ENCODE peak calls at places on chromosomes 7 and 10, in nine cellular contexts. One of them, this sample, is unnamed.

GRCh38 chr10:133455611-133456031 is 1.9 kb downstream of the SCART1 start:
- DNase-seq in cardiac fibroblast: no peak
- DNase-seq in cardiac muscle cell: no peak
- DNase-seq in AG09309: no peak
- DNase-seq in sigmoid colon: no peak
- DNase-seq in pancreas: no peak
- DNase-seq in dorsolateral prefrontal cortex: no peak
- DNase-seq in fibroblast of lung: no peak
- DNase-seq in HFF-Myc: no peak
- DNase-seq in this sample: no peak

GRCh38 chr10:121288864-121289659 is 309.2 kb downstream of the FGFR2 start:
- DNase-seq in cardiac fibroblast: no peak
- DNase-seq in cardiac muscle cell: no peak
- DNase-seq in AG09309: no peak
- DNase-seq in sigmoid colon: no peak
- DNase-seq in pancreas: no peak
- DNase-seq in dorsolateral prefrontal cortex: no peak
- DNase-seq in fibroblast of lung: no peak
- DNase-seq in HFF-Myc: no peak
- DNase-seq in this sample: no peak

GRCh38 chr7:140059288-140060242 is 3.2 kb downstream of the PARP12 start:
- DNase-seq in cardiac fibroblast: peak
- DNase-seq in cardiac muscle cell: no peak
- DNase-seq in AG09309: peak
- DNase-seq in sigmoid colon: no peak
- DNase-seq in pancreas: peak
- DNase-seq in dorsolateral prefrontal cortex: no peak
- DNase-seq in fibroblast of lung: peak
- DNase-seq in HFF-Myc: no peak
- DNase-seq in this sample: peak

GRCh38 chr10:475709-476457 is 213.6 kb downstream of the DIP2C start:
- DNase-seq in cardiac fibroblast: no peak
- DNase-seq in cardiac muscle cell: no peak
- DNase-seq in AG09309: no peak
- DNase-seq in sigmoid colon: no peak
- DNase-seq in pancreas: no peak
- DNase-seq in dorsolateral prefrontal cortex: no peak
- DNase-seq in fibroblast of lung: no peak
- DNase-seq in HFF-Myc: no peak
- DNase-seq in this sample: no peak

GRCh38 chr7:25857376-25858067 is 294.5 kb upstream of the NFE2L3 start:
- DNase-seq in cardiac fibroblast: peak
- DNase-seq in cardiac muscle cell: peak
- DNase-seq in AG09309: no peak
- DNase-seq in sigmoid colon: peak
- DNase-seq in pancreas: no peak
- DNase-seq in dorsolateral prefrontal cortex: no peak
- DNase-seq in fibroblast of lung: no peak
- DNase-seq in HFF-Myc: no peak
- DNase-seq in this sample: peak

GRCh38 chr10:73644015-73644743 is 2.9 kb upstream of the MYOZ1 start:
- DNase-seq in cardiac fibroblast: peak
- DNase-seq in cardiac muscle cell: peak
- DNase-seq in AG09309: peak
- DNase-seq in sigmoid colon: peak
- DNase-seq in pancreas: peak
- DNase-seq in dorsolateral prefrontal cortex: peak
- DNase-seq in fibroblast of lung: peak
- DNase-seq in HFF-Myc: no peak
- DNase-seq in this sample: no peak

GRCh38 chr7:158077441-158077840 is 510.2 kb downstream of the PTPRN2 start:
- DNase-seq in cardiac fibroblast: no peak
- DNase-seq in cardiac muscle cell: no peak
- DNase-seq in AG09309: no peak
- DNase-seq in sigmoid colon: no peak
- DNase-seq in pancreas: no peak
- DNase-seq in dorsolateral prefrontal cortex: no peak
- DNase-seq in fibroblast of lung: no peak
- DNase-seq in HFF-Myc: no peak
- DNase-seq in this sample: no peak

GRCh38 chr10:3926675-3927525 is 141.9 kb upstream of the KLF6 start:
- DNase-seq in cardiac fibroblast: peak
- DNase-seq in cardiac muscle cell: no peak
- DNase-seq in AG09309: peak
- DNase-seq in sigmoid colon: no peak
- DNase-seq in pancreas: no peak
- DNase-seq in dorsolateral prefrontal cortex: no peak
- DNase-seq in fibroblast of lung: peak
- DNase-seq in HFF-Myc: no peak
- DNase-seq in this sample: no peak

GRCh38 chr10:46557319-46558140 is 1.1 kb upstream of the GPRIN2 start:
- DNase-seq in cardiac fibroblast: no peak
- DNase-seq in cardiac muscle cell: no peak
- DNase-seq in AG09309: no peak
- DNase-seq in sigmoid colon: peak
- DNase-seq in pancreas: peak
- DNase-seq in dorsolateral prefrontal cortex: peak
- DNase-seq in fibroblast of lung: no peak
- DNase-seq in HFF-Myc: no peak
- DNase-seq in this sample: no peak

GRCh38 chr7:36216063-36216684 is 63.1 kb downstream of the EEPD1 start:
- DNase-seq in cardiac fibroblast: peak
- DNase-seq in cardiac muscle cell: no peak
- DNase-seq in AG09309: no peak
- DNase-seq in sigmoid colon: no peak
- DNase-seq in pancreas: no peak
- DNase-seq in dorsolateral prefrontal cortex: no peak
- DNase-seq in fibroblast of lung: peak
- DNase-seq in HFF-Myc: no peak
- DNase-seq in this sample: no peak

GRCh38 chr7:141071260-141071854 is 2.5 kb upstream of the TMEM178B start:
- DNase-seq in cardiac fibroblast: peak
- DNase-seq in cardiac muscle cell: peak
- DNase-seq in AG09309: no peak
- DNase-seq in sigmoid colon: peak
- DNase-seq in pancreas: peak
- DNase-seq in dorsolateral prefrontal cortex: peak
- DNase-seq in fibroblast of lung: no peak
- DNase-seq in HFF-Myc: no peak
- DNase-seq in this sample: no peak

GRCh38 chr7:39811161-39811614 is 138.9 kb upstream of the CDK13 start:
- DNase-seq in cardiac fibroblast: peak
- DNase-seq in cardiac muscle cell: no peak
- DNase-seq in AG09309: no peak
- DNase-seq in sigmoid colon: no peak
- DNase-seq in pancreas: no peak
- DNase-seq in dorsolateral prefrontal cortex: no peak
- DNase-seq in fibroblast of lung: peak
- DNase-seq in HFF-Myc: no peak
- DNase-seq in this sample: no peak

GRCh38 chr7:47503283-47503682 is 78.6 kb downstream of the TNS3 start:
- DNase-seq in cardiac fibroblast: peak
- DNase-seq in cardiac muscle cell: no peak
- DNase-seq in AG09309: no peak
- DNase-seq in sigmoid colon: no peak
- DNase-seq in pancreas: no peak
- DNase-seq in dorsolateral prefrontal cortex: no peak
- DNase-seq in fibroblast of lung: peak
- DNase-seq in HFF-Myc: no peak
- DNase-seq in this sample: peak

GRCh38 chr10:3548096-3548495 is 236.9 kb downstream of the KLF6 start:
- DNase-seq in cardiac fibroblast: peak
- DNase-seq in cardiac muscle cell: no peak
- DNase-seq in AG09309: no peak
- DNase-seq in sigmoid colon: no peak
- DNase-seq in pancreas: no peak
- DNase-seq in dorsolateral prefrontal cortex: no peak
- DNase-seq in fibroblast of lung: peak
- DNase-seq in HFF-Myc: no peak
- DNase-seq in this sample: no peak

GRCh38 chr7:29194206-29194593 is 375 bp upstream of the CHN2 start:
- DNase-seq in cardiac fibroblast: no peak
- DNase-seq in cardiac muscle cell: peak
- DNase-seq in AG09309: no peak
- DNase-seq in sigmoid colon: peak
- DNase-seq in pancreas: peak
- DNase-seq in dorsolateral prefrontal cortex: no peak
- DNase-seq in fibroblast of lung: peak
- DNase-seq in HFF-Myc: no peak
- DNase-seq in this sample: no peak

GRCh38 chr10:89296227-89296648 is 5.6 kb upstream of the IFIT2 start:
- DNase-seq in cardiac fibroblast: peak
- DNase-seq in cardiac muscle cell: no peak
- DNase-seq in AG09309: peak
- DNase-seq in sigmoid colon: no peak
- DNase-seq in pancreas: no peak
- DNase-seq in dorsolateral prefrontal cortex: no peak
- DNase-seq in fibroblast of lung: no peak
- DNase-seq in HFF-Myc: no peak
- DNase-seq in this sample: no peak

GRCh38 chr7:45112648-45113047 is 1.2 kb upstream of the TBRG4 start:
- DNase-seq in cardiac fibroblast: no peak
- DNase-seq in cardiac muscle cell: no peak
- DNase-seq in AG09309: no peak
- DNase-seq in sigmoid colon: no peak
- DNase-seq in pancreas: no peak
- DNase-seq in dorsolateral prefrontal cortex: no peak
- DNase-seq in fibroblast of lung: peak
- DNase-seq in HFF-Myc: no peak
- DNase-seq in this sample: no peak

GRCh38 chr10:61000769-61001730 is 57.1 kb upstream of the RHOBTB1 start:
- DNase-seq in cardiac fibroblast: no peak
- DNase-seq in cardiac muscle cell: peak
- DNase-seq in AG09309: no peak
- DNase-seq in sigmoid colon: peak
- DNase-seq in pancreas: peak
- DNase-seq in dorsolateral prefrontal cortex: peak
- DNase-seq in fibroblast of lung: peak
- DNase-seq in HFF-Myc: no peak
- DNase-seq in this sample: no peak

GRCh38 chr7:158240801-158241200 is 346.8 kb downstream of the PTPRN2 start:
- DNase-seq in cardiac fibroblast: no peak
- DNase-seq in cardiac muscle cell: no peak
- DNase-seq in AG09309: no peak
- DNase-seq in sigmoid colon: no peak
- DNase-seq in pancreas: no peak
- DNase-seq in dorsolateral prefrontal cortex: no peak
- DNase-seq in fibroblast of lung: no peak
- DNase-seq in HFF-Myc: no peak
- DNase-seq in this sample: no peak

GRCh38 chr10:110872145-110872983 is 636 bp downstream of the PDCD4 start:
- DNase-seq in cardiac fibroblast: peak
- DNase-seq in cardiac muscle cell: peak
- DNase-seq in AG09309: peak
- DNase-seq in sigmoid colon: peak
- DNase-seq in pancreas: peak
- DNase-seq in dorsolateral prefrontal cortex: no peak
- DNase-seq in fibroblast of lung: peak
- DNase-seq in HFF-Myc: no peak
- DNase-seq in this sample: no peak
- TF ChIP-seq CTCF in cardiac fibroblast: peak
- TF ChIP-seq CTCF in cardiac muscle cell: no peak
- TF ChIP-seq CTCF in AG09309: peak
- TF ChIP-seq CTCF in sigmoid colon: no peak
- TF ChIP-seq CTCF in pancreas: no peak
- TF ChIP-seq CTCF in dorsolateral prefrontal cortex: no peak
- TF ChIP-seq CTCF in fibroblast of lung: peak
- TF ChIP-seq CTCF in HFF-Myc: peak
- TF ChIP-seq CTCF in this sample: peak

GRCh38 chr7:55534916-55535636 is 37.2 kb downstream of the VOPP1 start:
- DNase-seq in cardiac fibroblast: no peak
- DNase-seq in cardiac muscle cell: no peak
- DNase-seq in AG09309: no peak
- DNase-seq in sigmoid colon: no peak
- DNase-seq in pancreas: no peak
- DNase-seq in dorsolateral prefrontal cortex: no peak
- DNase-seq in fibroblast of lung: no peak
- DNase-seq in HFF-Myc: no peak
- DNase-seq in this sample: no peak
- H3K4me3 ChIP-seq in cardiac fibroblast: no peak
- H3K4me3 ChIP-seq in cardiac muscle cell: no peak
- H3K4me3 ChIP-seq in AG09309: no peak
- H3K4me3 ChIP-seq in sigmoid colon: no peak
- H3K4me3 ChIP-seq in pancreas: no peak
- H3K4me3 ChIP-seq in dorsolateral prefrontal cortex: no peak
- H3K4me3 ChIP-seq in fibroblast of lung: no peak
- H3K4me3 ChIP-seq in HFF-Myc: no peak
- H3K4me3 ChIP-seq in this sample: no peak

GRCh38 chr10:76017026-76017732 is 585.8 kb downstream of the LRMDA start:
- DNase-seq in cardiac fibroblast: peak
- DNase-seq in cardiac muscle cell: peak
- DNase-seq in AG09309: no peak
- DNase-seq in sigmoid colon: no peak
- DNase-seq in pancreas: no peak
- DNase-seq in dorsolateral prefrontal cortex: no peak
- DNase-seq in fibroblast of lung: peak
- DNase-seq in HFF-Myc: no peak
- DNase-seq in this sample: no peak

GRCh38 chr10:76012928-76013327 is 581.5 kb downstream of the LRMDA start:
- DNase-seq in cardiac fibroblast: no peak
- DNase-seq in cardiac muscle cell: no peak
- DNase-seq in AG09309: no peak
- DNase-seq in sigmoid colon: no peak
- DNase-seq in pancreas: no peak
- DNase-seq in dorsolateral prefrontal cortex: no peak
- DNase-seq in fibroblast of lung: no peak
- DNase-seq in HFF-Myc: no peak
- DNase-seq in this sample: no peak

GRCh38 chr10:76017733-76018433 is 586.5 kb downstream of the LRMDA start:
- DNase-seq in cardiac fibroblast: no peak
- DNase-seq in cardiac muscle cell: no peak
- DNase-seq in AG09309: no peak
- DNase-seq in sigmoid colon: no peak
- DNase-seq in pancreas: no peak
- DNase-seq in dorsolateral prefrontal cortex: no peak
- DNase-seq in fibroblast of lung: no peak
- DNase-seq in HFF-Myc: no peak
- DNase-seq in this sample: no peak

GRCh38 chr10:76010703-76011102 is 579.3 kb downstream of the LRMDA start:
- DNase-seq in cardiac fibroblast: no peak
- DNase-seq in cardiac muscle cell: no peak
- DNase-seq in AG09309: no peak
- DNase-seq in sigmoid colon: no peak
- DNase-seq in pancreas: no peak
- DNase-seq in dorsolateral prefrontal cortex: no peak
- DNase-seq in fibroblast of lung: peak
- DNase-seq in HFF-Myc: no peak
- DNase-seq in this sample: no peak

GRCh38 chr10:76015245-76015644 is 583.8 kb downstream of the LRMDA start:
- DNase-seq in cardiac fibroblast: no peak
- DNase-seq in cardiac muscle cell: no peak
- DNase-seq in AG09309: no peak
- DNase-seq in sigmoid colon: peak
- DNase-seq in pancreas: no peak
- DNase-seq in dorsolateral prefrontal cortex: no peak
- DNase-seq in fibroblast of lung: no peak
- DNase-seq in HFF-Myc: no peak
- DNase-seq in this sample: no peak
- TF ChIP-seq CTCF in cardiac fibroblast: no peak
- TF ChIP-seq CTCF in cardiac muscle cell: no peak
- TF ChIP-seq CTCF in AG09309: no peak
- TF ChIP-seq CTCF in sigmoid colon: no peak
- TF ChIP-seq CTCF in pancreas: no peak
- TF ChIP-seq CTCF in dorsolateral prefrontal cortex: no peak
- TF ChIP-seq CTCF in fibroblast of lung: no peak
- TF ChIP-seq CTCF in HFF-Myc: no peak
- TF ChIP-seq CTCF in this sample: no peak

GRCh38 chr7:129782257-129783096 is 170.3 kb downstream of the UBE2H start:
- DNase-seq in cardiac fibroblast: no peak
- DNase-seq in cardiac muscle cell: no peak
- DNase-seq in AG09309: no peak
- DNase-seq in sigmoid colon: no peak
- DNase-seq in pancreas: no peak
- DNase-seq in dorsolateral prefrontal cortex: no peak
- DNase-seq in fibroblast of lung: no peak
- DNase-seq in HFF-Myc: no peak
- DNase-seq in this sample: no peak
- H3K4me3 ChIP-seq in cardiac fibroblast: no peak
- H3K4me3 ChIP-seq in cardiac muscle cell: no peak
- H3K4me3 ChIP-seq in AG09309: no peak
- H3K4me3 ChIP-seq in sigmoid colon: no peak
- H3K4me3 ChIP-seq in pancreas: no peak
- H3K4me3 ChIP-seq in dorsolateral prefrontal cortex: no peak
- H3K4me3 ChIP-seq in fibroblast of lung: no peak
- H3K4me3 ChIP-seq in HFF-Myc: no peak
- H3K4me3 ChIP-seq in this sample: no peak